ENCODE peak calls at places on chromosome 18, in seven cellular contexts. R is CD8-positive, alpha-beta memory T cell; X is CD8-positive, alpha-beta T cell; E is AG04450; A is PC-3; P is left ventricle myocardium inferior; N is IMR-90. J is an unnamed sample.

GRCh38 chr18:13696961-13697360 is 29.4 kb downstream of the FAM210A start:
- DNase-seq in E (no peak), R (no peak), X (no peak), A (no peak), N (peak), P (no peak), J (no peak)

GRCh38 chr18:3305354-3305762 is 43.4 kb downstream of the MYL12B start:
- DNase-seq in X (peak), R (peak), N (peak), A (peak), E (peak), P (no peak), J (no peak)

GRCh38 chr18:60892441-60892840 is 440.8 kb upstream of the CDH20 start:
- DNase-seq in N (no peak), R (no peak), A (peak), E (no peak), X (no peak), P (no peak), J (no peak)

GRCh38 chr18:25349926-25350560 is 1.9 kb downstream of the ZNF521 start:
- DNase-seq in P (peak), A (no peak), E (no peak), R (no peak), X (no peak), N (peak), J (no peak)

GRCh38 chr18:31738460-31739407 is 21.9 kb downstream of the SLC25A52 start:
- DNase-seq in P (no peak), A (peak), R (no peak), E (no peak), N (no peak), X (no peak), J (no peak)

GRCh38 chr18:11976463-11976862 is 4.8 kb upstream of the IMPA2 start:
- DNase-seq in N (no peak), X (no peak), P (no peak), E (no peak), A (no peak), R (no peak), J (no peak)

GRCh38 chr18:13273800-13274199 is 55.2 kb downstream of the LDLRAD4 start:
- DNase-seq in R (no peak), E (no peak), N (no peak), A (no peak), X (peak), P (no peak), J (no peak)

GRCh38 chr18:31667185-31667584 is 17.2 kb downstream of the B4GALT6 start:
- DNase-seq in R (no peak), P (no peak), N (peak), A (no peak), E (no peak), X (no peak), J (no peak)

GRCh38 chr18:33459612-33460011 is 19.1 kb upstream of the CCDC178 start:
- DNase-seq in A (peak), E (no peak), R (no peak), P (no peak), N (no peak), X (no peak), J (no peak)

GRCh38 chr18:70491734-70492348 is 203.0 kb downstream of the SOCS6 start:
- DNase-seq in R (peak), E (no peak), N (peak), X (peak), A (peak), P (no peak), J (peak)

GRCh38 chr18:25284861-25285574 is 66.9 kb downstream of the ZNF521 start:
- DNase-seq in P (no peak), R (no peak), N (peak), A (no peak), E (no peak), X (no peak), J (peak)

GRCh38 chr18:42289526-42289925 is 334.5 kb downstream of the PIK3C3 start:
- DNase-seq in X (no peak), E (no peak), N (no peak), P (no peak), R (no peak), A (no peak), J (no peak)

GRCh38 chr18:45330170-45330594 is 285.1 kb upstream of the SLC14A2 start:
- DNase-seq in A (no peak), X (no peak), E (no peak), R (no peak), P (no peak), N (no peak), J (peak)

GRCh38 chr18:53458944-53459580 is 765.4 kb downstream of the MBD2 start:
- DNase-seq in E (no peak), X (no peak), P (peak), A (no peak), R (no peak), N (no peak), J (no peak)

GRCh38 chr18:9876867-9877654 is 8.7 kb upstream of the TXNDC2 start:
- DNase-seq in P (no peak), A (peak), N (peak), E (peak), R (no peak), X (no peak), J (no peak)
- H3K27ac ChIP-seq in P (peak), A (no peak), N (peak), E (peak), R (peak), X (no peak), J (no peak)

GRCh38 chr18:34658101-34658500 is 52.0 kb upstream of the DTNA start:
- DNase-seq in E (no peak), X (no peak), R (no peak), N (no peak), P (no peak), A (no peak), J (no peak)

GRCh38 chr18:34661464-34662087 is 48.5 kb upstream of the DTNA start:
- DNase-seq in X (no peak), P (no peak), E (peak), N (peak), R (no peak), A (peak), J (no peak)

GRCh38 chr18:34660572-34660971 is 49.5 kb upstream of the DTNA start:
- DNase-seq in R (no peak), N (no peak), P (no peak), A (no peak), E (no peak), X (no peak), J (no peak)

GRCh38 chr18:34655131-34655530 is 55.0 kb upstream of the DTNA start:
- DNase-seq in E (no peak), X (no peak), A (no peak), P (no peak), R (no peak), N (no peak), J (no peak)

DNA sequence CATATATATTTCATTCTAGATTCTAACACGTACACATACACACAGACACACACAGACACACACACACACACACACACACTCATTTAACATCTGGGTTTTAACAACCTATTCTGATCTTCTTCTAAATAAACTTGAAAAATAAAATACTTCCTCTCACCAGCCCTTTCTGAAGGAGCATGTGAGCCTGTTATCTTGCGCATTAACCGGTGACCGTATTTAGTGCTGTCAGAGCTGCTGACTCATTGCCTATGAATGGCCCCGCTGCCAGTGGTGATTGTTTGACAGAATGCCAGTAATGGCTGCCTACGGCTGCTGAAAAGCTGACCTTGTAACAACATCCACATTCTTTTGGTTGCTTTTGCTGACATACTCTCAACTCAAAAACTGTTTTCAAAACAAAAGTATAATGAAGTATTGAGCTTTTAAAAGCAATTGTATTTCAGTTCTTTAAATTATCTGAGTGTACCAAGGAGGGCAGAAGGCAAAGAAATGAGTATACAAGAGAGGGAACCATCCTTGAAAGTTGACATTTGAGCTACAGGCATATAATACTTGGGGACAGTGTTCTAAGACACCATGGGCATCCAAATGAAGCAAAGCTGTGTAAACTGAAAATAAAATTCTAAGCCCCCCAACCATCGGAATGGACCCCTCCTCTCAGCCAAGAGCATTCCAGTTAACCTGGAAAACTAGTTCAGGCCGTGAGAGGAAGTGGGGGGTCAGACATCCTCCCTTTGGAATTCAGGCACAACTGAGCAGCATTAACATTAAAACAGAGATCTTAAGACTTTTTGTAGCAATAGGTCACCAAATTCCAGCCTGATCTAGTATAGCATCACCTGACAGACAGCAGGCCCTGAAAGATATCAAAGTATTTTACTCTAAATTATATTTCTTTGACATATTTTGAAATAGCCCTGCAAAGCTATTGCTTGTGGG is 50.2 kb upstream of the DTNA start:
- DNase-seq in E (peak), R (no peak), X (no peak), A (peak), P (peak), N (peak), J (peak)
- H3K27ac ChIP-seq in E (peak), R (no peak), X (no peak), A (no peak), P (peak), N (peak), J (peak)

GRCh38 chr18:9647496-9648323 is 33.4 kb upstream of the PPP4R1 start:
- DNase-seq in R (no peak), E (no peak), A (peak), N (no peak), P (no peak), X (no peak), J (no peak)

GRCh38 chr18:9648431-9649163 is 34.2 kb upstream of the PPP4R1 start:
- DNase-seq in X (no peak), R (no peak), P (no peak), E (no peak), N (no peak), A (peak), J (no peak)

GRCh38 chr18:9658111-9658641 is 43.8 kb upstream of the PPP4R1 start:
- DNase-seq in E (no peak), A (peak), P (no peak), R (no peak), X (no peak), N (no peak), J (no peak)

GRCh38 chr18:9649164-9649540 is 34.8 kb upstream of the PPP4R1 start:
- DNase-seq in P (no peak), R (no peak), N (peak), E (no peak), X (no peak), A (no peak), J (no peak)

DNA sequence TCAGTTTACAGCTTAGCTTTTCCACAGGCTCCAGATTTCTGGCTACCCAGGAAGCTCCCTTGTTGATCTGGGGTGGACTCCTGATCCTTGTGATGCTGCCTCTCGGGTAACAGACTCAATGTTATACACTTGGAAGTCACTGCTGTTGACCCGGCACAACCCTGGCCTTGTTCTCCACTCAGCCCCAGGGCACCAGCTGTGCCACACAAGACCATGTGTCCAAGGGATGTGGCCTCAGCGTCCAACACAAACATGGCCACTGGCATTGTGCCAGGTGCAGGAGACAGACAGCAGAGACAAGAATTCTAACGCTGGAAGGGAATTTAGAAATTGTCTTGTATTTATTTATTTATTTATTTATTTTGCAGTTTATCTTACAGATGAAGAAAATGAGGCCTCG is 39.0 kb upstream of the PPP4R1 start:
- DNase-seq in N (no peak), E (no peak), P (peak), A (peak), X (no peak), R (no peak), J (no peak)
- H3K27ac ChIP-seq in N (no peak), E (no peak), P (no peak), A (peak), X (no peak), R (no peak), J (no peak)

GRCh38 chr18:67428805-67429204 is 87.7 kb downstream of the DSEL start:
- DNase-seq in P (no peak), R (no peak), N (peak), A (peak), X (no peak), E (no peak), J (no peak)

GRCh38 chr18:67428148-67428547 is 88.4 kb downstream of the DSEL start:
- DNase-seq in E (no peak), N (peak), P (no peak), R (no peak), A (no peak), X (no peak), J (no peak)

GRCh38 chr18:67432806-67433205 is 83.7 kb downstream of the DSEL start:
- DNase-seq in R (no peak), A (no peak), P (no peak), E (no peak), X (no peak), N (peak), J (no peak)

DNA sequence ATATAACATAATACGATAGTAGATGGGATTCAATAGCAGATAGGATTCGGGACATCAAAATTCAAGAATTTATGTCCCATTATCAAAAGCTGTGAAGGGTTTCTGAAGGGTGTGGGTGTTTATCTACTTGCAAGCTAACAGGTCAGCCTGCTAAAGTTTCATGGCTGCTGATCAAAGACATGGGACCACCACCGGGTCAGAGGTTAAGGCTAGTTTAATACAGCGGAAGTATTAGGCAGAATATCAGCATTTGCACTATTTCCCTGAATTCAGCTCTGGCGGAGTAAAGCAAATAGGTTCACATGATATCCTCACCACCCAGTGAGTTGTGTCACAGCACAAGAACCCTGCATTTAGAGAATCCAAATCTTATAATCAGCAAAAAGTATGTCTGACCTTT is 82.5 kb downstream of the DSEL start:
- DNase-seq in E (no peak), N (no peak), X (no peak), P (no peak), R (no peak), A (no peak), J (no peak)
- H3K27ac ChIP-seq in E (no peak), N (no peak), X (no peak), P (no peak), R (no peak), A (no peak), J (no peak)

GRCh38 chr18:76446321-76446720 is 48.7 kb downstream of the ZNF516 start:
- DNase-seq in A (no peak), E (no peak), R (no peak), N (no peak), P (no peak), X (no peak), J (peak)
- H3K27ac ChIP-seq in A (no peak), E (peak), R (no peak), N (peak), P (peak), X (no peak), J (peak)

J was measured in gastrocnemius medialis.